ENCODE peak calls at places on chromosome 2, in five cellular contexts. A is GM23338, U is OCI-LY7, K is fibroblast of lung, S is SK-N-SH. F is an unnamed sample. For H3K4me1, the result is how much of the 10 kb centered on the place peaks cover.

GRCh38 chr2:25453199-25453903 is 111.6 kb upstream of the DNMT3A start:
- DNase-seq in A (no peak), U (no peak), K (no peak), S (no peak), F (no peak)

GRCh38 chr2:118661184-118661583 is 186.3 kb downstream of the EN1 start:
- DNase-seq in U (no peak), S (no peak), A (peak), K (no peak), F (no peak)

GRCh38 chr2:149329470-149330126 is 789 bp upstream of the LYPD6 start:
- DNase-seq in S (peak), K (peak), U (no peak), A (peak), F (peak)

GRCh38 chr2:221596192-221596591 is 24.1 kb upstream of the EPHA4 start:
- DNase-seq in K (peak), A (no peak), U (no peak), S (no peak), F (no peak)

GRCh38 chr2:235850771-235851551 is 317.2 kb downstream of the GBX2 start:
- DNase-seq in U (no peak), K (no peak), S (no peak), A (peak), F (no peak)

GRCh38 chr2:121363632-121364420 is 78.8 kb upstream of the TFCP2L1 start:
- DNase-seq in K (peak), U (no peak), A (no peak), S (no peak), F (no peak)

GRCh38 chr2:54906711-54907110 is 143.5 kb downstream of the RTN4 start:
- DNase-seq in A (peak), S (no peak), K (no peak), U (no peak), F (no peak)

GRCh38 chr2:46148369-46148736 is 148.9 kb upstream of the EPAS1 start:
- DNase-seq in S (no peak), K (no peak), A (no peak), U (no peak), F (no peak)

GRCh38 chr2:219965287-219965870 is 337.9 kb downstream of the SLC4A3 start:
- DNase-seq in S (no peak), A (peak), K (no peak), U (no peak), F (peak)

GRCh38 chr2:103232882-103233281 is 471.1 kb downstream of the TMEM182 start:
- DNase-seq in U (no peak), A (no peak), K (no peak), S (no peak), F (no peak)

GRCh38 chr2:221423212-221423804 is 148.8 kb downstream of the EPHA4 start:
- DNase-seq in U (no peak), A (no peak), K (no peak), S (no peak), F (peak)

GRCh38 chr2:161228511-161229240 is 68.4 kb downstream of the TANK start:
- DNase-seq in K (no peak), A (no peak), S (no peak), U (no peak), F (no peak)

GRCh38 chr2:88658890-88659881 is 31.9 kb upstream of the EIF2AK3 start:
- DNase-seq in S (no peak), U (no peak), A (peak), K (peak), F (peak)

GRCh38 chr2:155662224-155662623 is 670.3 kb downstream of the NR4A2 start:
- DNase-seq in U (no peak), S (no peak), K (no peak), A (no peak), F (no peak)

GRCh38 chr2:97936199-97936598 is 59.5 kb downstream of the TMEM131 start:
- DNase-seq in A (peak), U (peak), S (no peak), K (no peak), F (peak)

GRCh38 chr2:69221960-69222751 is 164.9 kb downstream of the GFPT1 start:
- DNase-seq in S (no peak), A (no peak), K (peak), U (no peak), F (no peak)

GRCh38 chr2:84856785-84857184 is 24.1 kb downstream of the TRABD2A start:
- DNase-seq in A (no peak), S (no peak), K (no peak), U (peak), F (no peak)

GRCh38 chr2:168371273-168371992 is 84.6 kb upstream of the CERS6 start:
- DNase-seq in S (no peak), A (no peak), K (no peak), U (peak), F (no peak)
- H2AFZ ChIP-seq in S (no peak), A (no peak), K (no peak), U (no peak), F (no peak)

GRCh38 chr2:160220545-160221009 is 20.5 kb upstream of the ITGB6 start:
- DNase-seq in A (peak), U (no peak), K (no peak), S (no peak), F (no peak)
- H3K4me1 ChIP-seq in A (under half), U (under half), K (under half), S (under half), F (half or more)

GRCh38 chr2:10047616-10048500 is 4.5 kb downstream of the KLF11 start:
- DNase-seq in U (no peak), A (no peak), S (no peak), K (no peak), F (no peak)

GRCh38 chr2:10046899-10047298 is 3.5 kb downstream of the KLF11 start:
- DNase-seq in A (no peak), K (no peak), S (no peak), U (no peak), F (no peak)

GRCh38 chr2:10043256-10043905 is at the start of gene KLF11:
- DNase-seq in K (peak), A (peak), U (peak), S (peak), F (peak)

GRCh38 chr2:10043906-10044601 is 704 bp downstream of the KLF11 start:
- DNase-seq in K (peak), A (peak), U (peak), S (peak), F (peak)

DNA sequence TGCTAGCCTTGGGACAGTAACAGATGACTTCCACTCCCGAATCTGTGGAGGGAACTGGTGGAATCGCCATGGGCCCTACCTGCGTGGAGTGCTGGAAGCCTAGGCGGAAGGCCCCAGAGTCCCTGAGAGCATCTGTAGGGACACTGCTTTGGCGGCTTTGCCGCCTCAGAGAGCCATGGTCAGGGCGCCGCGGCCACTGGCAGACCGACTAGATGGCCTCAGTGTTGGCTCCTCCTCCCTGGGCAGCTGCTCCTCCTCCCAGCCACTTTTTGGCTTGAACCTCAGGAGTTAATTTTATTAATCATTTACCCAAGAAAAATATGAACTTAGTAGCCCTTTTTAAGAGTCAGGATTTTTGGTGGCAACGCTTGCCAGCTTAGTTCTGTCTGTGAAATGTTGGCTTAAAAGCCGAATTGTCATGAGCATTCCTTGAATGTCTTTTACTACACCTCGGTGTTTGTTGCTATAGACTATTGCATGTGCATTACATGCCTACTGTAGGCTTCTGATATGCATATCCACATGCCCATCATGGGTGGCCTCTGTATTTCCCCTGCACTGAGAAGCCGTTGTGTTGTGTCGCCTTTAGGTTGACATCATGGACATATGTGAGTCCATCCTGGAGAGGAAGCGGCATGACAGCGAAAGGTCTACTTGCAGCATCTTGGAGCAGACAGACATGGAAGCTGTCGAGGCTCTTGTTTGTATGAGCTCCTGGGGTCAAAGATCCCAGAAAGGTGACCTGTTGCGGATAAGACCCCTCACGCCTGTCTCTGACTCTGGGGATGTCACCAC is 2.4 kb downstream of the KLF11 start:
- DNase-seq in U (no peak), S (no peak), A (no peak), K (no peak), F (no peak)
- H3K4me3 ChIP-seq in U (no peak), S (no peak), A (no peak), K (no peak), F (no peak)

GRCh38 chr2:224101820-224102630 is 62.9 kb upstream of the SERPINE2 start:
- DNase-seq in S (no peak), K (peak), U (no peak), A (no peak), F (no peak)

GRCh38 chr2:224103603-224104002 is 64.5 kb upstream of the SERPINE2 start:
- DNase-seq in U (no peak), A (no peak), S (no peak), K (no peak), F (no peak)

GRCh38 chr2:224099846-224100643 is 61.0 kb upstream of the SERPINE2 start:
- DNase-seq in U (no peak), K (no peak), S (no peak), A (no peak), F (no peak)

GRCh38 chr2:224098473-224098872 is 59.4 kb upstream of the SERPINE2 start:
- DNase-seq in A (no peak), U (no peak), S (no peak), K (peak), F (no peak)
- H2AFZ ChIP-seq in A (peak), U (no peak), S (no peak), K (peak), F (no peak)

DNA sequence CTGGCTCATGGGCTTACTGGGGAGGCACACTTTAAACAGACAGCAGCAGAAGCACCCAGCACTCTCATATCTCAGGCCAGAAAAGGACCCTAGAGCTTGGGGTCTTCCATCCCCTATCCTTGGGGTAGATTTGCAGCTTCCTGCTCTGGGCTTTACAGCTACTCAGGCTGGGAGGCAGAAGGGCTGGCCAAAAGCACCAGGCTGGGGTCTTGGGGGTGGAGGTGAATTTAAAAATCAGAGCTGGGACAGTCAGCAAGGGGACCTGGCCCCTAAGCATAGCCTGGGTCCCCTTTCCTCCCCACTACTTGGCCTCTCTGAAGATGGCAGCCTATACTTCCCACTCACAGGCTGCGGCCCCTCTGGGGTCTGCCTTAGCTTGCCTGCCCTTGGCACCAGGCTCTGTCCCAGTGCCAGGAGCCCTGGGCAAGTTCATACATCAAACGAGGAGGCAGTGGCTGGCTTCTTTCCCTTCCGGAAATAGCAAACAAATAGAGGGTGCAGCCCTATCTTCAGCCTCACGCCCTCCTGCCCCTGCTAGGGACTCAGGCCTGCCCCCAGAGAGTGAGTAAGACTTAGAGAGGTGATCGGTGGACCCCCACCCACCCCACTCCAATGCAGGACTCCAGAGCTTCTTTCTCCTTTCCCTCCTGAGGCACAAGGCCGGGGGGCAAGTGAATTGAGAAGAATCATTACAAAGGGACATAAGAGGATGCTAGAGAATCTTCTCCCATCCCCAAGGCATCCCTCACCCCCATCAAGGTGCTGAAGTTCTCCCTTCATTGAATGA is 26.0 kb upstream of the TNS1 start:
- DNase-seq in U (no peak), K (no peak), A (no peak), S (no peak), F (no peak)
- H3K4me1 ChIP-seq in U (under half), K (under half), A (under half), S (under half), F (under half)

DNA sequence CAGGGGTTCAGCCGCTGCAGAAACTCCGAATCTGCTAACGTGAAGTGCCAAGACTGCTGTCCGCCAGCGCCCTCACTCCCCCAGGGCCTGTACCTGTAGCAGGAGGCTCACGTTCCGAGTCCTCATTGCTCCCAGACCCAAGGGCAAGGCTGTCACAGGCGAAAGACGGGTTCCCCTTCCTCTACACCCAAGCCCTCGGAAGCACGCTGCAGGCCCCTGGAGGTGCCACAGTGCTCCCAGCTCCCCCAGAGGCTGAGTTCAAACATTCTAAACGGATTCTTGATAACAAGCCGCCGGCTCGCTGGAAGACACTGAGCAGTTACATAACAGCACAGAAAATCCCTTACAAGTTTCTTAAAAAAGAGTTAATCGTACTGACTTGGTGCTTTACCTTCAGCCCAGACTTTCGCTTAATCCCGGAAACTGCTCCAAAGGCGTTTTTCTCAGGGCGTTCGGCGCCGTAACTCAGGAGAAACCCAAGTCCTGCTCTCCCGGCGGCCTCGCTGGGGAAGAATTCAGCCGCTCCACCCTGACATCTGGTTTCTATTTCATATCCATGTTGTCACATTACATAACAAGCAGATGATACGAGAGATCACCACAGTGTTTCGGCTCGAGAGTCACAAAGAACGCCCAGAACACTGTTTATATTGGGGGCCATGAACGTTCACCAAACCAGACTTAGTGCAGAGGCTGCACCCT is 92.0 kb downstream of the HDAC4 start:
- DNase-seq in A (no peak), K (peak), S (peak), U (no peak), F (no peak)
- H3K4me3 ChIP-seq in A (no peak), K (peak), S (no peak), U (no peak), F (no peak)

F was measured in PC-9.